ENCODE peak calls at places on chromosome 20, in four cellular contexts. I is fibroblast of lung, E is GM20000, P is left ventricle myocardium inferior. Y is an unnamed sample.

GRCh38 chr20:16951876-16952275 is 203.7 kb downstream of the OTOR start:
- DNase-seq in E (no peak), P (no peak), I (no peak), Y (no peak)

GRCh38 chr20:17971571-17972013 is 2.8 kb downstream of the MGME1 start:
- DNase-seq in P (no peak), E (no peak), I (peak; percentile 37), Y (no peak)

GRCh38 chr20:59823860-59824259 is 109.6 kb downstream of the SYCP2 start:
- DNase-seq in E (no peak), P (no peak), I (no peak), Y (peak; percentile 11)

GRCh38 chr20:52226370-52226769 is 34.8 kb upstream of the ZFP64 start:
- DNase-seq in I (no peak), P (no peak), E (no peak), Y (no peak)

GRCh38 chr20:37907677-37908397 is 4.9 kb downstream of the VSTM2L start:
- DNase-seq in E (no peak), I (no peak), P (no peak), Y (no peak)

GRCh38 chr20:32458061-32458836 is 100.1 kb downstream of the ASXL1 start:
- DNase-seq in P (no peak), I (no peak), E (no peak), Y (no peak)

GRCh38 chr20:34979366-34980153 is 23.9 kb downstream of the MYH7B start:
- DNase-seq in I (no peak), P (peak; percentile 82), E (no peak), Y (no peak)

GRCh38 chr20:36305602-36306556 is at the start of gene DLGAP4:
- DNase-seq in E (no peak), I (no peak), P (no peak), Y (peak; percentile 45)

GRCh38 chr20:32485126-32485769 is 99.9 kb downstream of the NOL4L start:
- DNase-seq in I (peak; percentile 87), E (peak; percentile 81), P (peak; percentile 77), Y (peak; percentile 76)

GRCh38 chr20:62797671-62798532 is 1.6 kb downstream of the MRGBP start:
- DNase-seq in P (no peak), I (no peak), E (no peak), Y (no peak)

GRCh38 chr20:11451793-11452291 is 465.9 kb upstream of the BTBD3 start:
- DNase-seq in E (no peak), I (peak; percentile 38), P (no peak), Y (no peak)

GRCh38 chr20:35317416-35317815 is 25.2 kb upstream of the FAM83C start:
- DNase-seq in E (no peak), P (no peak), I (no peak), Y (no peak)

GRCh38 chr20:35181731-35182130 is 9.9 kb downstream of the PROCR start:
- DNase-seq in P (no peak), E (no peak), I (peak; percentile 7), Y (no peak)

GRCh38 chr20:3889489-3890409 is 562 bp downstream of the PANK2 start:
- DNase-seq in P (peak; percentile 37), I (no peak), E (peak; percentile 62), Y (peak; percentile 65)
- TF ChIP-seq CTCF in P (no peak), I (no peak), E (no peak), Y (no peak)

GRCh38 chr20:57061058-57061900 is 205.2 kb downstream of the BMP7 start:
- DNase-seq in I (no peak), P (no peak), E (no peak), Y (no peak)
- TF ChIP-seq CTCF in I (no peak), P (no peak), E (no peak), Y (no peak)

DNA sequence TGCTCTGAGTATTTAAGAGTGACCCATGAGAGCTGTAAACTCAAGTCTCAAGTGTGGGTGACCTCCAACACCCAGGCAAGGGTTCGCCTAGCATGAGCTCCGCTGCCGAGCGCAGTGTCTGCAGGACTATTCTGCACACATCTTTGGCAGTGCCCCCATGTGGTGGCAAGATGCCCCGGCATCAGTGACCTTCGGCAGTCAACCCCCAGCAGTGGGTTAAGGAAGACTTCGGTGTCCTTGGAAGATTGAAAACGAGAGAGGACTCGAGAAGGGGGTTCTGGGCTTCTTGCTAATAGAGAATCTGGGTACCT is 43.1 kb downstream of the RBM38 start:
- DNase-seq in P (no peak), I (no peak), E (no peak), Y (no peak)
- TF ChIP-seq CTCF in P (peak; percentile 37), I (peak; percentile 12), E (no peak), Y (no peak)

DNA sequence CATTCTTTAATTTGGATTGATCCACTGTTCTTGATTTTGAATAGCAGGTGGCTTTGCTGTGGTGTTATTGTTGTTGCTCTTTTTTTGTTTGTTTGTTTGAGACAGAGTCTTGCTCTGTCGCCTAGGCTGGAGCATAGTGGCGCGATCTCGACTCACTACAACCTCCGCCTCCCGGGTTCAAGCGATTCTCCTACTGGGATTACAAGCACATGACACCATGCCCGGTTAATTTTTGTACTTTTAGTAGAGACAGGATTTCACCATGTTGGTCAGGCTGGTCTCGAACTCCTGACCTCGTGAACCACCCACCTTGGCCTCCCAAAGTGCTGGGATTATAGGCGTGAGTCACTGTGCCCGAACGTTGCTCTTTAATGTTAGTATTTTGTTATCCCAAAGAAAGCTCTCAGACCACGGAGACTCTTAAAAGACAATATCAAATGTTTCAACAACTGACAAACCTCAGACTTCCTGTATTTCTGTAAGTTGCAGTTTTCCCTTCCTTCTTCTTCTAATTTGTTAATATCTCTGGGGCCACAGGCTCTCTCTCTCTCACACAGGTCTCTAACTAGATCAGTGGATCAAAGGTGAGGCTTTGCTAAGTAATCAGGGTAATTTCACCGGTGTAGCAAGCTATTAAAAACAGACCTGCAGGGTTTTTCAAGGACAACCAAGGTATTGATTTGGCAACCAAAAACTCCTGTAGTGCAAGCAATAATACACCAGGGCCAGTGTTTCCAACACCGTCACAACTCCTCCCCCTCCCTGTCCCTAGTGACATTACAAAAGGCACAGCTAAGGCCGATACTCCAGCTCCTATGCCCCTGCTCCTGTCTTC is 48.8 kb upstream of the ZNF217 start:
- DNase-seq in I (no peak), E (no peak), P (no peak), Y (no peak)
- TF ChIP-seq CTCF in I (no peak), E (no peak), P (no peak), Y (no peak)

GRCh38 chr20:2093200-2093781 is 8.3 kb upstream of the STK35 start:
- DNase-seq in E (peak; percentile 37), I (peak; percentile 5), P (no peak), Y (peak; percentile 38)
- TF ChIP-seq CTCF in E (peak; percentile 51), I (peak; percentile 44), P (peak; percentile 46), Y (peak; percentile 32)

Y was measured in GM13976.